ENCODE peak calls at places on chromosomes 12 and 14, in nine cellular contexts. One of them, this sample, is unnamed.

GRCh38 chr12:71521125-71521524 is 81.5 kb downstream of the LGR5 start:
- DNase-seq in fibroblast of mammary gland: no peak
- DNase-seq in lung: no peak
- DNase-seq in dorsolateral prefrontal cortex: no peak
- DNase-seq in thyroid gland: no peak
- DNase-seq in lower leg skin: no peak
- DNase-seq in HepG2: no peak
- DNase-seq in HFF-Myc: no peak
- DNase-seq in body of pancreas: no peak
- DNase-seq in this sample: no peak

GRCh38 chr14:56579345-56580316 is at the start of gene TMEM260:
- DNase-seq in body of pancreas: peak; percentile 90
- DNase-seq in fibroblast of mammary gland: peak; percentile 85
- DNase-seq in lung: peak; percentile 89
- DNase-seq in HepG2: peak; percentile 81
- DNase-seq in HFF-Myc: peak; percentile 73
- DNase-seq in lower leg skin: peak; percentile 97
- DNase-seq in dorsolateral prefrontal cortex: peak; percentile 71
- DNase-seq in thyroid gland: peak; percentile 79
- DNase-seq in this sample: peak; percentile 75

GRCh38 chr14:56796259-56796658 is 14.0 kb downstream of the OTX2 start:
- DNase-seq in lower leg skin: no peak
- DNase-seq in fibroblast of mammary gland: no peak
- DNase-seq in HFF-Myc: no peak
- DNase-seq in body of pancreas: no peak
- DNase-seq in lung: no peak
- DNase-seq in HepG2: no peak
- DNase-seq in dorsolateral prefrontal cortex: no peak
- DNase-seq in thyroid gland: no peak
- DNase-seq in this sample: no peak

GRCh38 chr12:113135178-113136127 is at the start of gene RASAL1:
- DNase-seq in lower leg skin: no peak
- DNase-seq in HepG2: peak; percentile 25
- DNase-seq in HFF-Myc: no peak
- DNase-seq in body of pancreas: peak; percentile 64
- DNase-seq in fibroblast of mammary gland: no peak
- DNase-seq in dorsolateral prefrontal cortex: peak; percentile 56
- DNase-seq in lung: no peak
- DNase-seq in thyroid gland: peak; percentile 94
- DNase-seq in this sample: no peak

GRCh38 chr14:104573930-104574329 is 5.6 kb upstream of the C14orf180 start:
- DNase-seq in body of pancreas: no peak
- DNase-seq in HepG2: no peak
- DNase-seq in thyroid gland: no peak
- DNase-seq in fibroblast of mammary gland: no peak
- DNase-seq in lower leg skin: no peak
- DNase-seq in HFF-Myc: no peak
- DNase-seq in lung: no peak
- DNase-seq in dorsolateral prefrontal cortex: no peak
- DNase-seq in this sample: no peak

GRCh38 chr14:88831285-88831684 is 6.8 kb downstream of the TTC8 start:
- DNase-seq in body of pancreas: no peak
- DNase-seq in thyroid gland: no peak
- DNase-seq in lung: no peak
- DNase-seq in dorsolateral prefrontal cortex: no peak
- DNase-seq in lower leg skin: no peak
- DNase-seq in fibroblast of mammary gland: peak; percentile 81
- DNase-seq in HFF-Myc: no peak
- DNase-seq in HepG2: no peak
- DNase-seq in this sample: no peak

GRCh38 chr12:6542209-6543009 is 8.1 kb downstream of the GAPDH start:
- DNase-seq in body of pancreas: no peak
- DNase-seq in fibroblast of mammary gland: no peak
- DNase-seq in HepG2: peak; percentile 94
- DNase-seq in lung: no peak
- DNase-seq in thyroid gland: no peak
- DNase-seq in lower leg skin: no peak
- DNase-seq in dorsolateral prefrontal cortex: no peak
- DNase-seq in HFF-Myc: no peak
- DNase-seq in this sample: no peak

GRCh38 chr12:70606001-70606400 is 31.2 kb downstream of the PTPRB start:
- DNase-seq in thyroid gland: no peak
- DNase-seq in body of pancreas: no peak
- DNase-seq in HFF-Myc: no peak
- DNase-seq in lung: no peak
- DNase-seq in HepG2: peak; percentile 23
- DNase-seq in fibroblast of mammary gland: peak; percentile 41
- DNase-seq in dorsolateral prefrontal cortex: no peak
- DNase-seq in lower leg skin: no peak
- DNase-seq in this sample: no peak

GRCh38 chr12:93904124-93904523 is 226.9 kb downstream of the CRADD start:
- DNase-seq in lung: no peak
- DNase-seq in lower leg skin: no peak
- DNase-seq in thyroid gland: no peak
- DNase-seq in HepG2: no peak
- DNase-seq in HFF-Myc: no peak
- DNase-seq in body of pancreas: no peak
- DNase-seq in dorsolateral prefrontal cortex: no peak
- DNase-seq in fibroblast of mammary gland: no peak
- DNase-seq in this sample: no peak

GRCh38 chr14:75521415-75522199 is 662 bp upstream of the BATF start:
- DNase-seq in lower leg skin: no peak
- DNase-seq in body of pancreas: peak; percentile 30
- DNase-seq in lung: no peak
- DNase-seq in fibroblast of mammary gland: no peak
- DNase-seq in HepG2: peak; percentile 49
- DNase-seq in HFF-Myc: no peak
- DNase-seq in dorsolateral prefrontal cortex: no peak
- DNase-seq in thyroid gland: no peak
- DNase-seq in this sample: peak; percentile 62

GRCh38 chr12:96409734-96410133 is 9.5 kb upstream of the CDK17 start:
- DNase-seq in body of pancreas: no peak
- DNase-seq in lower leg skin: no peak
- DNase-seq in lung: no peak
- DNase-seq in HFF-Myc: no peak
- DNase-seq in fibroblast of mammary gland: no peak
- DNase-seq in HepG2: no peak
- DNase-seq in thyroid gland: no peak
- DNase-seq in dorsolateral prefrontal cortex: no peak
- DNase-seq in this sample: no peak

GRCh38 chr12:11513288-11513687 is 117.9 kb upstream of the PRB2 start:
- DNase-seq in fibroblast of mammary gland: peak; percentile 3
- DNase-seq in HepG2: peak; percentile 18
- DNase-seq in body of pancreas: no peak
- DNase-seq in lower leg skin: peak; percentile 39
- DNase-seq in HFF-Myc: no peak
- DNase-seq in dorsolateral prefrontal cortex: no peak
- DNase-seq in lung: no peak
- DNase-seq in thyroid gland: no peak
- DNase-seq in this sample: no peak
- TF ChIP-seq CTCF in fibroblast of mammary gland: no peak
- TF ChIP-seq CTCF in HepG2: no peak
- TF ChIP-seq CTCF in body of pancreas: no peak
- TF ChIP-seq CTCF in lower leg skin: no peak
- TF ChIP-seq CTCF in HFF-Myc: no peak
- TF ChIP-seq CTCF in dorsolateral prefrontal cortex: no peak
- TF ChIP-seq CTCF in lung: no peak
- TF ChIP-seq CTCF in thyroid gland: no peak
- TF ChIP-seq CTCF in this sample: peak; percentile 12

GRCh38 chr14:101966742-101967141 is 2.4 kb downstream of the DYNC1H1 start:
- DNase-seq in lung: no peak
- DNase-seq in thyroid gland: no peak
- DNase-seq in lower leg skin: no peak
- DNase-seq in fibroblast of mammary gland: no peak
- DNase-seq in HFF-Myc: no peak
- DNase-seq in body of pancreas: no peak
- DNase-seq in dorsolateral prefrontal cortex: no peak
- DNase-seq in HepG2: no peak
- DNase-seq in this sample: no peak

GRCh38 chr14:101968186-101968585 is 3.8 kb downstream of the DYNC1H1 start:
- DNase-seq in dorsolateral prefrontal cortex: no peak
- DNase-seq in thyroid gland: no peak
- DNase-seq in fibroblast of mammary gland: no peak
- DNase-seq in lower leg skin: peak; percentile 79
- DNase-seq in body of pancreas: no peak
- DNase-seq in lung: no peak
- DNase-seq in HFF-Myc: no peak
- DNase-seq in HepG2: no peak
- DNase-seq in this sample: no peak

GRCh38 chr14:101964297-101965144 is at the start of gene DYNC1H1:
- DNase-seq in dorsolateral prefrontal cortex: peak; percentile 91
- DNase-seq in lung: peak; percentile 87
- DNase-seq in HFF-Myc: peak; percentile 60
- DNase-seq in lower leg skin: peak; percentile 98
- DNase-seq in body of pancreas: peak; percentile 91
- DNase-seq in HepG2: peak; percentile 83
- DNase-seq in thyroid gland: peak; percentile 97
- DNase-seq in fibroblast of mammary gland: peak; percentile 96
- DNase-seq in this sample: peak; percentile 55

GRCh38 chr14:101965145-101965531 is 765 bp downstream of the DYNC1H1 start:
- DNase-seq in dorsolateral prefrontal cortex: peak; percentile 49
- DNase-seq in lower leg skin: peak; percentile 93
- DNase-seq in HFF-Myc: no peak
- DNase-seq in HepG2: peak; percentile 54
- DNase-seq in body of pancreas: peak; percentile 74
- DNase-seq in lung: peak; percentile 71
- DNase-seq in thyroid gland: peak; percentile 71
- DNase-seq in fibroblast of mammary gland: peak; percentile 56
- DNase-seq in this sample: no peak

DNA sequence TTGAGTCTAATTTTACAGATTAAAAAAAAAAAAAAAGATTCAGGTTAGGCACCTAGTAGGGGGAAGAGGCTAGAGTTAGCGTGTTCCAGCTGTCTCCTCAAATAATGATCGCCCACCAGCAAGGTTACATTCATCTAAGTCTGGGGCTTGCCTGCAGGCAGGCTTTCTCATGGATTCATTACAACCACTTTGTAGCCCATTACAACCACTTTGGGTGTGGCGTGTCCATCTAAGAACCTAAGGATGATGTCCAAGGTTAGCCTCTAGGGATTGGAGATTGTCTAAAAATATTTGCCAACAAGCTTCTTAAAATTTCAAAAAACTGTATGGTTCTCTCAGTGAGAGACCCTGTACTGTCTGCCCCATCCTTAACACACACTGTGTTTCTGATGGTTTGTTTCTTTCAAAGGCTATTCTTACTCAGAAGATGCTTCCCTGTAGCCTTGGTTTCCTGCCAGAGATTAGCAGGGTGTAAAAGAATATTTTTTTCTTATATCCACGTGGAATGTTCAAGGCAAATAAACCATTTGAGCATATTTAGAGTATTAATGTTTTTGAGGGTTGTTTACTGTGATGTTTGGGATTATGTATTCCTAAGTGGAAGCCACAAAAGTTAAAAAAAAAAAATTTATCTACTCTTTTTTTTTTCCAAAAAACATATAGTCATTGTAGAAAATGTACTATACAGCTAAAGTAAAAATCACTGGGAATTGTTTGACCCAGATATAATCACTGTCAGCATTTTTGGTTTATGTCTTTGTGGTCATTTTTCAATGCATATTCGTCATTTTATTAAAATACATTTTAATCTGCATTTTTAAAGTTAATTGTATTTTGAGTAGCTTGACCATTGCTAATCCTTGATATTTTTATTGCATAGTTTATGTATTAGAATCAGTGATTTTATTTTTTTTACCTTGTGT is 1.7 kb downstream of the DYNC1H1 start:
- DNase-seq in lung: no peak
- DNase-seq in dorsolateral prefrontal cortex: no peak
- DNase-seq in thyroid gland: no peak
- DNase-seq in fibroblast of mammary gland: peak; percentile 50
- DNase-seq in lower leg skin: peak; percentile 72
- DNase-seq in HFF-Myc: no peak
- DNase-seq in HepG2: no peak
- DNase-seq in body of pancreas: no peak
- DNase-seq in this sample: no peak
- H3K4me3 ChIP-seq in lung: peak overlapping the region; percentile 44
- H3K4me3 ChIP-seq in dorsolateral prefrontal cortex: peak overlapping the region; percentile 99
- H3K4me3 ChIP-seq in thyroid gland: peak overlapping the region; percentile 91
- H3K4me3 ChIP-seq in fibroblast of mammary gland: peak overlapping the region; percentile 95
- H3K4me3 ChIP-seq in lower leg skin: peak overlapping the region; percentile 99
- H3K4me3 ChIP-seq in HFF-Myc: peak overlapping the region; percentile 90
- H3K4me3 ChIP-seq in HepG2: peak overlapping the region; percentile 100
- H3K4me3 ChIP-seq in body of pancreas: no peak overlapping the region
- H3K4me3 ChIP-seq in this sample: peak overlapping the region; percentile 93

GRCh38 chr12:48263617-48264016 is 60.5 kb upstream of the OR10AD1 start:
- DNase-seq in lower leg skin: no peak
- DNase-seq in HFF-Myc: no peak
- DNase-seq in thyroid gland: no peak
- DNase-seq in lung: no peak
- DNase-seq in HepG2: no peak
- DNase-seq in dorsolateral prefrontal cortex: no peak
- DNase-seq in fibroblast of mammary gland: no peak
- DNase-seq in body of pancreas: no peak
- DNase-seq in this sample: no peak
- TF ChIP-seq CTCF in lower leg skin: no peak
- TF ChIP-seq CTCF in HFF-Myc: no peak
- TF ChIP-seq CTCF in thyroid gland: no peak
- TF ChIP-seq CTCF in lung: no peak
- TF ChIP-seq CTCF in HepG2: no peak
- TF ChIP-seq CTCF in dorsolateral prefrontal cortex: no peak
- TF ChIP-seq CTCF in fibroblast of mammary gland: no peak
- TF ChIP-seq CTCF in body of pancreas: no peak
- TF ChIP-seq CTCF in this sample: no peak

GRCh38 chr12:42023733-42024494 is 120.8 kb downstream of the GXYLT1 start:
- DNase-seq in dorsolateral prefrontal cortex: peak; percentile 67
- DNase-seq in lower leg skin: peak; percentile 92
- DNase-seq in body of pancreas: peak; percentile 71
- DNase-seq in thyroid gland: peak; percentile 66
- DNase-seq in fibroblast of mammary gland: peak; percentile 68
- DNase-seq in lung: peak; percentile 74
- DNase-seq in HFF-Myc: peak; percentile 20
- DNase-seq in HepG2: peak; percentile 56
- DNase-seq in this sample: no peak

GRCh38 chr12:42027537-42027936 is 117.1 kb downstream of the GXYLT1 start:
- DNase-seq in thyroid gland: peak; percentile 64
- DNase-seq in HepG2: no peak
- DNase-seq in lung: no peak
- DNase-seq in HFF-Myc: no peak
- DNase-seq in dorsolateral prefrontal cortex: no peak
- DNase-seq in fibroblast of mammary gland: no peak
- DNase-seq in body of pancreas: no peak
- DNase-seq in lower leg skin: no peak
- DNase-seq in this sample: no peak

GRCh38 chr12:42020226-42020625 is 124.4 kb downstream of the GXYLT1 start:
- DNase-seq in fibroblast of mammary gland: no peak
- DNase-seq in body of pancreas: no peak
- DNase-seq in HepG2: no peak
- DNase-seq in dorsolateral prefrontal cortex: no peak
- DNase-seq in lower leg skin: no peak
- DNase-seq in lung: no peak
- DNase-seq in HFF-Myc: no peak
- DNase-seq in thyroid gland: no peak
- DNase-seq in this sample: no peak

DNA sequence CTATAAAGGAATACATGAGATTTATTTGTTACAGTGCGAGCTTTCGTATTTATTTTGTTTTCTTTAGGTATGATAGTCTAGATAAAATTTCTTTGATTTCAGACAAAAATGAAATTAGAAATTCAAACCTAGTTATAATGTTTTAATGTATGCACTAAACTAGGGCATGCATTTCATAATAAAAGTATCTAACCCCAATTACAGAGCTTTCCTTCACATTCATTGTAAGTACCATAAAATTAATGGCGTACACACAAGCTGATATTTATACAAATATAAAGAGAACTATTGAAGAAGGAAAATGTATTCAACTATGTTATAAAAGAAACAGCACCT is 120.2 kb downstream of the GXYLT1 start:
- DNase-seq in lung: no peak
- DNase-seq in dorsolateral prefrontal cortex: no peak
- DNase-seq in HepG2: no peak
- DNase-seq in thyroid gland: no peak
- DNase-seq in lower leg skin: no peak
- DNase-seq in body of pancreas: no peak
- DNase-seq in HFF-Myc: no peak
- DNase-seq in fibroblast of mammary gland: no peak
- DNase-seq in this sample: no peak
- H3K4me3 ChIP-seq in lung: no peak overlapping the region
- H3K4me3 ChIP-seq in dorsolateral prefrontal cortex: peak overlapping the region; percentile 40
- H3K4me3 ChIP-seq in HepG2: no peak overlapping the region
- H3K4me3 ChIP-seq in thyroid gland: no peak overlapping the region
- H3K4me3 ChIP-seq in lower leg skin: no peak overlapping the region
- H3K4me3 ChIP-seq in body of pancreas: no peak overlapping the region
- H3K4me3 ChIP-seq in HFF-Myc: no peak overlapping the region
- H3K4me3 ChIP-seq in fibroblast of mammary gland: no peak overlapping the region
- H3K4me3 ChIP-seq in this sample: no peak overlapping the region